ENCODE peak calls at places on chromosomes 6 and 20, in four cellular contexts. One of them, this sample, is unnamed.

GRCh38 chr6:90209527-90209926 is 87.1 kb downstream of the BACH2 start:
- DNase-seq in uterus: no peak
- DNase-seq in IMR-90: no peak
- DNase-seq in ovary: no peak
- DNase-seq in this sample: no peak

GRCh38 chr6:24274441-24275083 is 83.3 kb downstream of the DCDC2 start:
- DNase-seq in IMR-90: peak; percentile 23
- DNase-seq in ovary: no peak
- DNase-seq in uterus: no peak
- DNase-seq in this sample: no peak

GRCh38 chr6:68572525-68572924 is 62.6 kb upstream of the ADGRB3 start:
- DNase-seq in IMR-90: no peak
- DNase-seq in uterus: no peak
- DNase-seq in ovary: no peak
- DNase-seq in this sample: no peak

GRCh38 chr6:120826253-120826652 is 508.0 kb downstream of the TBC1D32 start:
- DNase-seq in ovary: no peak
- DNase-seq in IMR-90: no peak
- DNase-seq in uterus: no peak
- DNase-seq in this sample: no peak

GRCh38 chr6:16546851-16547250 is 214.4 kb downstream of the ATXN1 start:
- DNase-seq in IMR-90: no peak
- DNase-seq in uterus: no peak
- DNase-seq in ovary: no peak
- DNase-seq in this sample: no peak

GRCh38 chr6:15623282-15624116 is 39.3 kb downstream of the DTNBP1 start:
- DNase-seq in ovary: no peak
- DNase-seq in IMR-90: peak; percentile 43
- DNase-seq in uterus: no peak
- DNase-seq in this sample: no peak

GRCh38 chr6:43757966-43758616 is 11.9 kb upstream of the VEGFA start:
- DNase-seq in uterus: no peak
- DNase-seq in ovary: no peak
- DNase-seq in IMR-90: no peak
- DNase-seq in this sample: no peak

GRCh38 chr6:96058094-96058493 is 42.3 kb downstream of the FUT9 start:
- DNase-seq in ovary: no peak
- DNase-seq in IMR-90: no peak
- DNase-seq in uterus: no peak
- DNase-seq in this sample: no peak

GRCh38 chr6:113182370-113183141 is 674.6 kb upstream of the MARCKS start:
- DNase-seq in ovary: no peak
- DNase-seq in uterus: no peak
- DNase-seq in IMR-90: peak; percentile 83
- DNase-seq in this sample: no peak

GRCh38 chr20:20364016-20364746 is 3.7 kb upstream of the INSM1 start:
- DNase-seq in IMR-90: no peak
- DNase-seq in uterus: no peak
- DNase-seq in ovary: no peak
- DNase-seq in this sample: no peak

GRCh38 chr6:12119085-12119588 is 107.0 kb downstream of the HIVEP1 start:
- DNase-seq in ovary: no peak
- DNase-seq in uterus: no peak
- DNase-seq in IMR-90: no peak
- DNase-seq in this sample: no peak

GRCh38 chr20:1442304-1442703 is 24.3 kb downstream of the NSFL1C start:
- DNase-seq in uterus: no peak
- DNase-seq in ovary: no peak
- DNase-seq in IMR-90: no peak
- DNase-seq in this sample: no peak

GRCh38 chr6:105087571-105088211 is 92.1 kb downstream of the POPDC3 start:
- DNase-seq in ovary: peak; percentile 13
- DNase-seq in IMR-90: peak; percentile 69
- DNase-seq in uterus: no peak
- DNase-seq in this sample: peak; percentile 22

GRCh38 chr6:77445214-77445613 is 18.1 kb downstream of the HTR1B start:
- DNase-seq in IMR-90: no peak
- DNase-seq in ovary: no peak
- DNase-seq in uterus: no peak
- DNase-seq in this sample: no peak

GRCh38 chr6:12875061-12875460 is 158.5 kb downstream of the PHACTR1 start:
- DNase-seq in uterus: no peak
- DNase-seq in IMR-90: no peak
- DNase-seq in ovary: no peak
- DNase-seq in this sample: no peak

GRCh38 chr6:5055118-5055517 is 30.0 kb upstream of the PPP1R3G start:
- DNase-seq in uterus: no peak
- DNase-seq in IMR-90: no peak
- DNase-seq in ovary: no peak
- DNase-seq in this sample: no peak

GRCh38 chr6:125377621-125378020 is 75.9 kb upstream of the HDDC2 start:
- DNase-seq in uterus: no peak
- DNase-seq in IMR-90: peak; percentile 17
- DNase-seq in ovary: no peak
- DNase-seq in this sample: no peak

GRCh38 chr20:49989234-49990065 is 6.7 kb downstream of the SNAI1 start:
- DNase-seq in IMR-90: peak; percentile 87
- DNase-seq in uterus: peak; percentile 49
- DNase-seq in ovary: peak; percentile 65
- DNase-seq in this sample: peak; percentile 80

GRCh38 chr20:22729180-22729579 is 144.8 kb upstream of the FOXA2 start:
- DNase-seq in uterus: no peak
- DNase-seq in IMR-90: no peak
- DNase-seq in ovary: no peak
- DNase-seq in this sample: no peak

GRCh38 chr20:47350691-47351545 is 5.6 kb downstream of the ZMYND8 start:
- DNase-seq in uterus: no peak
- DNase-seq in ovary: no peak
- DNase-seq in IMR-90: no peak
- DNase-seq in this sample: no peak

GRCh38 chr20:21174425-21175239 is 48.8 kb downstream of the KIZ start:
- DNase-seq in IMR-90: no peak
- DNase-seq in uterus: no peak
- DNase-seq in ovary: no peak
- DNase-seq in this sample: no peak

GRCh38 chr6:9307786-9308185 is 872.4 kb upstream of the SLC35B3 start:
- DNase-seq in IMR-90: no peak
- DNase-seq in ovary: no peak
- DNase-seq in uterus: no peak
- DNase-seq in this sample: no peak

GRCh38 chr6:53587291-53587690 is 42.4 kb upstream of the GCLC start:
- DNase-seq in uterus: no peak
- DNase-seq in IMR-90: no peak
- DNase-seq in ovary: no peak
- DNase-seq in this sample: no peak

GRCh38 chr6:137867685-137868509 is 838 bp downstream of the TNFAIP3 start:
- DNase-seq in uterus: no peak
- DNase-seq in ovary: no peak
- DNase-seq in IMR-90: peak; percentile 37
- DNase-seq in this sample: peak; percentile 19

GRCh38 chr6:106473807-106474206 is 113.3 kb downstream of the CRYBG1 start:
- DNase-seq in uterus: no peak
- DNase-seq in IMR-90: peak; percentile 80
- DNase-seq in ovary: no peak
- DNase-seq in this sample: no peak

GRCh38 chr6:12138936-12139335 is 126.8 kb downstream of the HIVEP1 start:
- DNase-seq in ovary: no peak
- DNase-seq in IMR-90: no peak
- DNase-seq in uterus: no peak
- DNase-seq in this sample: no peak

GRCh38 chr6:3228046-3228671 is 706 bp upstream of the TUBB2B start:
- DNase-seq in ovary: no peak
- DNase-seq in uterus: no peak
- DNase-seq in IMR-90: no peak
- DNase-seq in this sample: no peak

GRCh38 chr20:41905186-41905585 is 287.0 kb upstream of the CHD6 start:
- DNase-seq in uterus: no peak
- DNase-seq in IMR-90: no peak
- DNase-seq in ovary: no peak
- DNase-seq in this sample: no peak

GRCh38 chr6:4809999-4810918 is 34.1 kb downstream of the CDYL start:
- DNase-seq in ovary: no peak
- DNase-seq in uterus: no peak
- DNase-seq in IMR-90: peak; percentile 79
- DNase-seq in this sample: no peak

GRCh38 chr20:62066983-62067433 is 1.3 kb upstream of the TAF4 start:
- DNase-seq in IMR-90: no peak
- DNase-seq in ovary: peak; percentile 48
- DNase-seq in uterus: no peak
- DNase-seq in this sample: no peak

GRCh38 chr20:62063981-62064787 is 1.5 kb downstream of the TAF4 start:
- DNase-seq in ovary: no peak
- DNase-seq in IMR-90: no peak
- DNase-seq in uterus: no peak
- DNase-seq in this sample: no peak

GRCh38 chr20:62066339-62066982 is 780 bp upstream of the TAF4 start:
- DNase-seq in IMR-90: no peak
- DNase-seq in ovary: peak; percentile 42
- DNase-seq in uterus: peak; percentile 37
- DNase-seq in this sample: no peak

GRCh38 chr20:62064788-62065668 is 653 bp downstream of the TAF4 start:
- DNase-seq in uterus: no peak
- DNase-seq in ovary: no peak
- DNase-seq in IMR-90: no peak
- DNase-seq in this sample: no peak

GRCh38 chr20:62065669-62066338 is at the start of gene TAF4:
- DNase-seq in uterus: peak; percentile 80
- DNase-seq in ovary: peak; percentile 72
- DNase-seq in IMR-90: peak; percentile 60
- DNase-seq in this sample: peak; percentile 39
- TF ChIP-seq POLR2A in uterus: peak; percentile 93
- TF ChIP-seq POLR2A in ovary: peak; percentile 60
- TF ChIP-seq POLR2A in IMR-90: peak; percentile 98
- TF ChIP-seq POLR2A in this sample: peak; percentile 54

DNA sequence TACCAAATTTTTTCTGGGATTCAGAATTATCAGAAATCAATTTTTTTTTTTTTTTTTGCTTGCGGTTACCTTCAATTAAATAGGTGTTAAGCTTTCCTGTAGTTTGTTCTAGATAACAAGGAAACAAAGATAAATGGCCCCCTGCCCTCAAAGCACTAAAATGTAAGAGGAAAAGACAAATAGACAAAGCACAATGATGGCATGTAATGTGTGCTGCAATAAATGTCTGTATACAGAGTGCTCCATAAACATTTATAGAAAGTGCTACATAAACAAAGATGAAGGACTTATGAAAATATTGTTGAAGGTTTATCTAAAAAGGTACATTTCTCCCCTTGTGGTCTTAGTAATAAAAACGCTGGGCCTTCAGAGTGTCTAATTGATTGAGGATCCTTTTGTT is 384.6 kb downstream of the PKHD1 start:
- DNase-seq in IMR-90: no peak
- DNase-seq in ovary: no peak
- DNase-seq in uterus: no peak
- DNase-seq in this sample: no peak
- TF ChIP-seq POLR2A in IMR-90: no peak
- TF ChIP-seq POLR2A in ovary: no peak
- TF ChIP-seq POLR2A in uterus: no peak
- TF ChIP-seq POLR2A in this sample: no peak

GRCh38 chr20:25057234-25058050 is 497 bp downstream of the ACSS1 start:
- DNase-seq in uterus: peak; percentile 68
- DNase-seq in ovary: peak; percentile 58
- DNase-seq in IMR-90: peak; percentile 19
- DNase-seq in this sample: peak; percentile 52

GRCh38 chr20:25059487-25059820 is 1.5 kb upstream of the ACSS1 start:
- DNase-seq in IMR-90: no peak
- DNase-seq in uterus: no peak
- DNase-seq in ovary: no peak
- DNase-seq in this sample: no peak

GRCh38 chr20:25058797-25059486 is 1.0 kb upstream of the ACSS1 start:
- DNase-seq in ovary: no peak
- DNase-seq in uterus: peak; percentile 57
- DNase-seq in IMR-90: peak; percentile 3
- DNase-seq in this sample: no peak

GRCh38 chr20:25056601-25057233 is 1.2 kb downstream of the ACSS1 start:
- DNase-seq in IMR-90: no peak
- DNase-seq in ovary: no peak
- DNase-seq in uterus: no peak
- DNase-seq in this sample: no peak

DNA sequence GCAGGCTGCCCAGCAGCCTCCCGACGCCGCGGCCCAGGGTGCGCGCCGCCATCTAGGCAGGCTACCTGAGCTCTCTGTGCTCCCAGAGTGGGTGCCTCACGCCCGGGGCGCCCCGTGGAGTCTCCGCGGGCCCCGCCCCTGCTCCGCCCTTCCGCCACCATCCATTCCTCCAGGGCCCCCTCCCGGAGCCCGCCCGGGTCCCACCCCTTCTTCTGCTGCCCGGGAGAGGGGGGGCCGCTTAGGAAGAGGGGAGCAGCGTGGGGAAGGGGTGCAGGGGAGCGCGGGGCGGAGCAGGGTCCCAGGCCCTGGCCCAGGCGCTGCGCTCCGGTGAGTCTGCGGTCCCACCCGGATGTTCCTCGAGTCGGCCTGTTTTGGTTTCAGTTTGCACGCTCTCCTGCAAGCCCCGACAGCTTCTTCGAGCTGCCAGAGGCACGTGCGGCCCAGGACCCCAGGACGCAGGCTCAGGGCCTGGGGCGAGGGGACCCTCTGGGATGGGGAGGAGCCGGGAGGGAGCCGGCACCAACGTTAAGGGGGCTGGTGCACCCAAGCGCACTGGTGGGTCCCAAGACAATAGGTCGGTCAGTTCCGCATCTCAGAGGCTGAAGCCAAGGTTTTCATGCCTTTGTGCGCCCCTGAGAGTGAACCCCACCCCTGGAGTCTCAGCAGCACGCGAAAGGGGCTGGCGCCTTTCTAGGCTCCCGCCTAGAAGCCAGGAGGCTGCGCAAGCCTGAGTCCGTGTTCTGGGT is at the start of gene ACSS1:
- DNase-seq in IMR-90: peak; percentile 31
- DNase-seq in ovary: peak; percentile 62
- DNase-seq in uterus: peak; percentile 78
- DNase-seq in this sample: no peak
- TF ChIP-seq POLR2A in IMR-90: no peak
- TF ChIP-seq POLR2A in ovary: no peak
- TF ChIP-seq POLR2A in uterus: peak; percentile 54
- TF ChIP-seq POLR2A in this sample: peak; percentile 48

DNA sequence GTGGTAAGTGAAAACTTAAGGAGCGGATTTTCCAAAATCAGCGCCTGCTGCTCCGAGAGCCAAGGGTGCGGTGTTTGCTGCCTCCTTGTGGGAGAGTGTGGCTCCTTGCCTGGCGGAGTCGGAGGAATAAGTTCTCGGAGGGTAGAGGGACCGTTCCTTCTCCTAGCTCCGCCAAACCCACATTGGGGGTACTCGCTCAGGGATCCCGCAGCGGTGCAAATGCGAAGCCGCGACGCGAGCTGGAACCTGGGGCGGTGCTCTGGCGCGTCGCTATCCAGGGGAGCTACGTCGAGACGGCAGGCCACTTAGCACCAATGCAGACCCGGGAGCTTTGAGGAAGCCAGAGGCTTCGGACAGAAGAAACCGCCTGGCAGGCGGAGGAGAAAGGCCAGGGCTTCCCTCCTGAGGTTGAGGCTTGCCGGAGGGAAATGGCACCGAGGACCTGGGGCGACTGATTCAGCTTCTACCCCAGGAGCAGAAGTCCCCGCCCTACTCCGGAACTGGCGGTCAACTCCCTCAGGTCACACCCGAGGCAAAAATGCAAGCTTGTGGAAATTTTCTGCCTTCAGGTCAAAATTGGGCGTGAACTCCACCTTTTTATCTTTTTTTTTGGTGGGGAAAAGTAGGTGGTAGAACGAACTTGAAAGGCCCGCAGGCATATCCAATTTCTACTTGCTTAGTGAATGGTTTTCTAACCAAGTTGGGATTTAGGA is 5.7 kb upstream of the DDX43 start:
- DNase-seq in uterus: peak; percentile 26
- DNase-seq in ovary: no peak
- DNase-seq in IMR-90: peak; percentile 51
- DNase-seq in this sample: no peak
- TF ChIP-seq POLR2A in uterus: no peak
- TF ChIP-seq POLR2A in ovary: no peak
- TF ChIP-seq POLR2A in IMR-90: no peak
- TF ChIP-seq POLR2A in this sample: no peak